ENCODE peak calls at places on chromosome 13, in five cellular contexts. D is fibroblast of mammary gland, V is NCI-H2081, O is A549, F is amniotic stem cell. U is an unnamed sample.

GRCh38 chr13:35826626-35827254 is 304.4 kb downstream of the DCLK1 start:
- DNase-seq in D (no peak), V (no peak), O (peak), F (no peak), U (peak)

GRCh38 chr13:25901460-25902376 is 150.1 kb downstream of the SHISA2 start:
- DNase-seq in D (peak), V (peak), O (peak), F (no peak), U (no peak)

GRCh38 chr13:77981191-77981925 is 62.7 kb upstream of the EDNRB start:
- DNase-seq in D (peak), V (no peak), O (no peak), F (no peak), U (no peak)

GRCh38 chr13:87884874-87885273 is 213.7 kb downstream of the SLITRK5 start:
- DNase-seq in D (peak), V (peak), O (no peak), F (no peak), U (no peak)

GRCh38 chr13:28679628-28680027 is 20.7 kb downstream of the POMP start:
- DNase-seq in D (peak), V (no peak), O (no peak), F (no peak), U (peak)

GRCh38 chr13:77698211-77699058 is 948 bp downstream of the SLAIN1 start:
- DNase-seq in D (no peak), V (peak), O (no peak), F (no peak), U (peak)

GRCh38 chr13:111924676-111925075 is 142.3 kb upstream of the SOX1 start:
- DNase-seq in D (no peak), V (no peak), O (no peak), F (no peak), U (no peak)

GRCh38 chr13:50386527-50387123 is 371.4 kb downstream of the KCNRG start:
- DNase-seq in D (peak), V (peak), O (no peak), F (no peak), U (no peak)

GRCh38 chr13:24083722-24084421 is 76.6 kb upstream of the SPATA13 start:
- DNase-seq in D (no peak), V (no peak), O (no peak), F (no peak), U (no peak)

GRCh38 chr13:75299206-75299605 is 182.8 kb downstream of the TBC1D4 start:
- DNase-seq in D (no peak), V (no peak), O (no peak), F (no peak), U (no peak)

GRCh38 chr13:96223231-96223630 is 133.3 kb downstream of the HS6ST3 start:
- DNase-seq in D (no peak), V (no peak), O (no peak), F (no peak), U (no peak)

GRCh38 chr13:90686438-90686837 is 661.0 kb upstream of the MIR17HG start:
- DNase-seq in D (peak), V (no peak), O (peak), F (no peak), U (no peak)

GRCh38 chr13:114130708-114131580 is 1.5 kb downstream of the RASA3 start:
- DNase-seq in D (peak), V (peak), O (peak), F (peak), U (no peak)

GRCh38 chr13:75704194-75704941 is 68.2 kb downstream of the LMO7 start:
- DNase-seq in D (peak), V (no peak), O (peak), F (no peak), U (no peak)

GRCh38 chr13:78241278-78241919 is 322.8 kb upstream of the EDNRB start:
- DNase-seq in D (peak), V (peak), O (peak), F (peak), U (peak)

GRCh38 chr13:96491103-96491502 is 401.2 kb downstream of the HS6ST3 start:
- DNase-seq in D (no peak), V (no peak), O (no peak), F (no peak), U (no peak)

GRCh38 chr13:29255567-29255966 is 339.9 kb downstream of the SLC7A1 start:
- DNase-seq in D (no peak), V (no peak), O (no peak), F (no peak), U (no peak)

GRCh38 chr13:27406178-27406939 is 18.1 kb upstream of the GTF3A start:
- DNase-seq in D (peak), V (peak), O (peak), F (no peak), U (peak)

GRCh38 chr13:32117696-32118095 is 86.1 kb downstream of the FRY start:
- DNase-seq in D (no peak), V (no peak), O (no peak), F (no peak), U (no peak)

GRCh38 chr13:113789167-113789566 is 30.1 kb downstream of the TMEM255B start:
- DNase-seq in D (no peak), V (no peak), O (no peak), F (no peak), U (no peak)

GRCh38 chr13:112103971-112104872 is 37.3 kb downstream of the SOX1 start:
- DNase-seq in D (no peak), V (no peak), O (no peak), F (no peak), U (no peak)

GRCh38 chr13:21897140-21897539 is 226.3 kb downstream of the FGF9 start:
- DNase-seq in D (no peak), V (no peak), O (no peak), F (no peak), U (no peak)

GRCh38 chr13:31629085-31629785 is 110.1 kb upstream of the RXFP2 start:
- DNase-seq in D (peak), V (no peak), O (no peak), F (no peak), U (no peak)

GRCh38 chr13:32001392-32001768 is 30.2 kb upstream of the FRY start:
- DNase-seq in D (peak), V (peak), O (peak), F (peak), U (peak)

GRCh38 chr13:76903544-76904162 is 17.4 kb upstream of the KCTD12 start:
- DNase-seq in D (peak), V (peak), O (peak), F (peak), U (peak)

GRCh38 chr13:97354808-97355207 is 79.2 kb upstream of the RAP2A start:
- DNase-seq in D (no peak), V (no peak), O (no peak), F (no peak), U (no peak)

GRCh38 chr13:99911069-99911964 is 60.2 kb downstream of the ZIC5 start:
- DNase-seq in D (no peak), V (peak), O (no peak), F (no peak), U (no peak)

GRCh38 chr13:34738251-34739170 is 203.6 kb upstream of the NBEA start:
- DNase-seq in D (no peak), V (peak), O (no peak), F (no peak), U (no peak)

GRCh38 chr13:37534181-37534580 is 64.4 kb downstream of the POSTN start:
- DNase-seq in D (peak), V (no peak), O (no peak), F (peak), U (no peak)

GRCh38 chr13:43411741-43412140 is 375.0 kb downstream of the ENOX1 start:
- DNase-seq in D (no peak), V (peak), O (no peak), F (no peak), U (no peak)

GRCh38 chr13:44386932-44387556 is 13.4 kb downstream of the SERP2 start:
- DNase-seq in D (no peak), V (no peak), O (no peak), F (no peak), U (no peak)

GRCh38 chr13:23899555-23899954 is 2.3 kb upstream of the C1QTNF9B start:
- DNase-seq in D (peak), V (peak), O (peak), F (peak), U (peak)

GRCh38 chr13:48585456-48585840 is 52.6 kb upstream of the RCBTB2 start:
- DNase-seq in D (peak), V (peak), O (no peak), F (no peak), U (no peak)

GRCh38 chr13:104869501-104869900 is 1666.0 kb downstream of the EFNB2 start:
- DNase-seq in D (no peak), V (no peak), O (no peak), F (no peak), U (no peak)

GRCh38 chr13:73740681-73741080 is 393.5 kb downstream of the KLF12 start:
- DNase-seq in D (peak), V (no peak), O (no peak), F (no peak), U (no peak)

U was measured in HuH-7.